ENCODE peak calls at places on chromosomes 3 and 15, in four cellular contexts. One of them, this sample, is unnamed.

GRCh38 chr15:89575656-89576416 is 567 bp downstream of the TICRR start:
- DNase-seq in GM12878: no peak
- DNase-seq in H1: peak; percentile 58
- DNase-seq in HepG2: no peak
- DNase-seq in this sample: no peak

GRCh38 chr3:135860761-135861160 is 104.8 kb upstream of the PPP2R3A start:
- DNase-seq in HepG2: no peak
- DNase-seq in GM12878: no peak
- DNase-seq in H1: no peak
- DNase-seq in this sample: no peak

GRCh38 chr3:37537914-37538691 is 323.6 kb upstream of the CTDSPL start:
- DNase-seq in HepG2: no peak
- DNase-seq in GM12878: no peak
- DNase-seq in H1: no peak
- DNase-seq in this sample: no peak

GRCh38 chr3:42900731-42901420 is 5.1 kb upstream of the ZNF662 start:
- DNase-seq in GM12878: no peak
- DNase-seq in HepG2: no peak
- DNase-seq in H1: no peak
- DNase-seq in this sample: no peak

GRCh38 chr15:98077186-98077585 is 116.7 kb downstream of the ARRDC4 start:
- DNase-seq in H1: no peak
- DNase-seq in HepG2: no peak
- DNase-seq in GM12878: no peak
- DNase-seq in this sample: no peak

GRCh38 chr3:172622916-172623700 is 87.8 kb downstream of the NCEH1 start:
- DNase-seq in H1: no peak
- DNase-seq in HepG2: no peak
- DNase-seq in GM12878: no peak
- DNase-seq in this sample: no peak

GRCh38 chr3:152323834-152324233 is 55.1 kb downstream of the MBNL1 start:
- DNase-seq in HepG2: no peak
- DNase-seq in H1: no peak
- DNase-seq in GM12878: peak; percentile 62
- DNase-seq in this sample: no peak

GRCh38 chr3:17194116-17194515 is 309.4 kb downstream of the PLCL2 start:
- DNase-seq in H1: no peak
- DNase-seq in GM12878: no peak
- DNase-seq in HepG2: no peak
- DNase-seq in this sample: no peak

DNA sequence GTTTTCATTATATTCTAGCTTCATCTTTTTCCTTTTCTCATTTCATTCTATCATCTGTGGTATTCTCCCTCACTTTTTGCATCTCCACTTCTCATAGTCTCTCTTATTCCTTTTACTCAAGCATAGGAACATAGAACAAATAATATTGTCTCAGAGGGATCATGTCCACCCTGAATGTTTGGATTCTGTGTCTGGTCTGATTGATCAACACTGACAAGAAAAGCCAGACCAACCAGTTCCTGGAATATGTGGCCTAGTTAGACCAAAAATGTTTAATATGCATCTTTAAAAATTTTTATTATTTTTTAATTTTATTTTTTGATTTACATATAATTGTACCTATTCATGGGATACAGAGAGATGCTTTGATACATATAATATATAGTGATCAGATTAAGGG is 212.0 kb upstream of the ALCAM start:
- DNase-seq in HepG2: no peak
- DNase-seq in H1: no peak
- DNase-seq in GM12878: no peak
- DNase-seq in this sample: no peak
- TF ChIP-seq SUZ12 in HepG2: no peak
- TF ChIP-seq SUZ12 in H1: no peak
- TF ChIP-seq SUZ12 in GM12878: no peak
- TF ChIP-seq SUZ12 in this sample: no peak

GRCh38 chr15:67096536-67097294 is 31.3 kb downstream of the SMAD3 start:
- DNase-seq in H1: no peak
- DNase-seq in GM12878: no peak
- DNase-seq in HepG2: no peak
- DNase-seq in this sample: no peak

GRCh38 chr15:67097893-67098740 is 32.7 kb downstream of the SMAD3 start:
- DNase-seq in HepG2: no peak
- DNase-seq in GM12878: no peak
- DNase-seq in H1: no peak
- DNase-seq in this sample: no peak

GRCh38 chr15:67100124-67100791 is 34.9 kb downstream of the SMAD3 start:
- DNase-seq in H1: no peak
- DNase-seq in GM12878: no peak
- DNase-seq in HepG2: no peak
- DNase-seq in this sample: no peak

GRCh38 chr15:67097424-67097823 is 32.0 kb downstream of the SMAD3 start:
- DNase-seq in H1: no peak
- DNase-seq in HepG2: no peak
- DNase-seq in GM12878: no peak
- DNase-seq in this sample: no peak

GRCh38 chr15:67098768-67099282 is 33.4 kb downstream of the SMAD3 start:
- DNase-seq in HepG2: peak; percentile 90
- DNase-seq in H1: no peak
- DNase-seq in GM12878: no peak
- DNase-seq in this sample: no peak
- H3K4me3 ChIP-seq in HepG2: no peak overlapping the region
- H3K4me3 ChIP-seq in H1: no peak overlapping the region
- H3K4me3 ChIP-seq in GM12878: no peak overlapping the region
- H3K4me3 ChIP-seq in this sample: no peak overlapping the region

GRCh38 chr3:117695321-117695720 is 985.7 kb downstream of the TUSC7 start:
- DNase-seq in H1: no peak
- DNase-seq in GM12878: no peak
- DNase-seq in HepG2: no peak
- DNase-seq in this sample: no peak

GRCh38 chr3:117696871-117697270 is 987.3 kb downstream of the TUSC7 start:
- DNase-seq in GM12878: no peak
- DNase-seq in H1: no peak
- DNase-seq in HepG2: no peak
- DNase-seq in this sample: no peak

GRCh38 chr3:117692416-117692995 is 982.9 kb downstream of the TUSC7 start:
- DNase-seq in GM12878: no peak
- DNase-seq in H1: no peak
- DNase-seq in HepG2: no peak
- DNase-seq in this sample: peak; percentile 47

GRCh38 chr3:117699058-117699457 is 989.5 kb downstream of the TUSC7 start:
- DNase-seq in HepG2: no peak
- DNase-seq in H1: no peak
- DNase-seq in GM12878: no peak
- DNase-seq in this sample: no peak

DNA sequence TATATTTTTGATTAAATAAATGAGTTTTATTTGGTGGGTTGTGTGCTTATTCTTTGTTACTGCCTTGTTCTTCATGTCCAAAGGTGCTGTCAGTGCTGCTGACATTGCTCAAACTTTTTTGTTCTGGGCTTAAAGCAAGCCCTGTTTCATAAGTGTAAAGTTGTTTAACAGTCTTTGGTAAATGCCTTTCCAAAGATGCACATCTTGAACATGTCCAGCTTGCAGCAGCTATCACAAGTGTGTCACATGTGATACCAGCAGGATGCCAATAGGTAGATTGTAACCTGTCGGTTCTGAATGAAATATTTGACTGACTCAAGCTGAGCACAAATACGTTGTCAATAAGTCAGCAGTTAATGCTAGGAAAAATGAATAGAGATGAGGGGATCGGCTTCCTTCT is 986.3 kb downstream of the TUSC7 start:
- DNase-seq in HepG2: no peak
- DNase-seq in H1: no peak
- DNase-seq in GM12878: no peak
- DNase-seq in this sample: no peak
- TF ChIP-seq ZNF274 in HepG2: no peak
- TF ChIP-seq ZNF274 in H1: no peak
- TF ChIP-seq ZNF274 in GM12878: no peak
- TF ChIP-seq ZNF274 in this sample: no peak

GRCh38 chr15:28127036-28127435 is 27.9 kb upstream of the OCA2 start:
- DNase-seq in HepG2: no peak
- DNase-seq in GM12878: no peak
- DNase-seq in H1: no peak
- DNase-seq in this sample: no peak

GRCh38 chr15:28130651-28131050 is 31.5 kb upstream of the OCA2 start:
- DNase-seq in HepG2: no peak
- DNase-seq in H1: no peak
- DNase-seq in GM12878: no peak
- DNase-seq in this sample: no peak

GRCh38 chr15:28129261-28129848 is 30.2 kb upstream of the OCA2 start:
- DNase-seq in HepG2: no peak
- DNase-seq in H1: no peak
- DNase-seq in GM12878: no peak
- DNase-seq in this sample: no peak

GRCh38 chr15:28125673-28126651 is 26.8 kb upstream of the OCA2 start:
- DNase-seq in HepG2: peak; percentile 37
- DNase-seq in GM12878: no peak
- DNase-seq in H1: no peak
- DNase-seq in this sample: peak; percentile 18

DNA sequence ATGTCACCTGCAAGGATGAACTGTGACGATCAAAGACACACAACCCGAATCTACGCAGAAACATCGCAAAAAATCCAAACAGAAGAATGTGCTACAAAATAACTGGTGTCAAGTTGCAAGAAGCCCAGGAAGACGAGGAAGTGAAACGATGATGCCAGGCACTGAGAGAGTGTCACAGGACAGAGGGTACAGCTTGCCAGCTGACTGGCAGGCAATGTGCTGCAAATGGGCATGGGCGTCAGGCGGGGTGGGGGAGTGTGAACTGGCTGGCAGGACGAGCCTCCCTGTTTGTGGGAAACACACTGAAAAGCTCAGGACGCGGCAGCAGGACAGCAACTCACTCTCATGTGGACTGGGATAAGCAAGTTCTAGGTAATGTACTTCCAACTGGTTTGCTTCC is 28.9 kb upstream of the OCA2 start:
- DNase-seq in H1: no peak
- DNase-seq in GM12878: no peak
- DNase-seq in HepG2: no peak
- DNase-seq in this sample: no peak
- TF ChIP-seq SUZ12 in H1: no peak
- TF ChIP-seq SUZ12 in GM12878: no peak
- TF ChIP-seq SUZ12 in HepG2: no peak
- TF ChIP-seq SUZ12 in this sample: no peak

GRCh38 chr3:197001106-197001971 is 28.3 kb downstream of the MELTF start:
- DNase-seq in GM12878: no peak
- DNase-seq in HepG2: no peak
- DNase-seq in H1: no peak
- DNase-seq in this sample: no peak
- H3K4me3 ChIP-seq in GM12878: peak overlapping the region; percentile 71
- H3K4me3 ChIP-seq in HepG2: no peak overlapping the region
- H3K4me3 ChIP-seq in H1: no peak overlapping the region
- H3K4me3 ChIP-seq in this sample: no peak overlapping the region

DNA sequence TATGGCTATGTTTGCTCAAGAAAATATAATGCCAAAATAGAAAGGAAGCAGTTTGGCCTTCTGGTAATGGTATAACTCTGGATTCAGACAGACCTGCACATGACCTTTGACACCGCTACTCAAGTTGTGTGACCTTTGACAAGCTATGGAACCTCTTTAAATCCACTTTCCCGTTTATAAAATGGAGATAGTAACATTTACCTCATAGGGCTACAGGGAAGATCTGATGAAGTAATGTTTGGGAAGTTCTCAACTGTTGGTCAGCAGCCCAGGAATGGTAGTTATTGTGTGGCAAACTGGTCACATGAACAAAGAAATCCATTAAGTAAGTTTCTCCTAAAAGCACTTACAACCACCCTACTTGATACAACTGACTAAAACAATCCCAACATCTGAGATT is 95.1 kb upstream of the PHLDB2 start:
- DNase-seq in GM12878: no peak
- DNase-seq in H1: no peak
- DNase-seq in HepG2: no peak
- DNase-seq in this sample: no peak
- TF ChIP-seq ZNF274 in GM12878: no peak
- TF ChIP-seq ZNF274 in H1: no peak
- TF ChIP-seq ZNF274 in HepG2: no peak
- TF ChIP-seq ZNF274 in this sample: no peak

DNA sequence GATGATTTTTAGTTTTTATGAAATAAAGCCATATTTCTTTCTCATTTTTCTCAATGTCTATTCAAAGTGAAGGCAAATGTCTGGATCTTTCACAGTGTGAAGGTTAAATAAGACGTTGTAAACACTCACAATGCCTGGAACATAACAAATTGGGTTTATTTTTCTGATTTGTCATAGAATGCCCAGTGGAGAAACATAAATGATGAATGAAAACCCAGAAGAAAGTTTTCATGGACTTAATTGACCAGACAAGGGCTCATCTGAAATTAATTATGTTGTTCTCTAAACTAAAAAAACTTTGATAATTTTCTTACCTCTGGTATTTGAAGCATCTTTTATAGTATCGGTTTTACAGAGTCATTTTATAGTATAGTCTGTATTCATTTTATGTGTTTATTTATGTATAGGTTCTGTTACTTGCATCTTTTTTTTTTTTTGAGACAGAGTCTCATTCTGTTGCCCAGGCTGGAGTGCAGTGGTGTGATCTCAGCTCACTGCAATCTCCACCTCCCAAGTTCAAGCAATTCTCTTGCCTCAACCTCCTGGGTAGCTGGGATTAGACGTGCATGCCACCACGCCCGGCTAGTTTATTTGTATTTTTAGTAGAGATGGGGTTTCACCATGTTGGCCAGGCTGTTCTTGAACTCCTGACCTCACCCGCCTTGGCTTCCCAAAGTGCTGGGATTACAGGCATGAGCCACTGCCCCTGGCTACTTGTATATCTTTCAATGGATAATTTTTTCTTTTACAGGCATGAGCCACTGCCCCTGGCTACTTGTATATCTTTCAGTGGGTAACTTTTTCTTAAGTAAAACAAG is 15.1 kb upstream of the BNIP2 start:
- DNase-seq in H1: no peak
- DNase-seq in HepG2: no peak
- DNase-seq in GM12878: no peak
- DNase-seq in this sample: no peak
- TF ChIP-seq SUZ12 in H1: no peak
- TF ChIP-seq SUZ12 in HepG2: no peak
- TF ChIP-seq SUZ12 in GM12878: no peak
- TF ChIP-seq SUZ12 in this sample: no peak

GRCh38 chr3:147513785-147514184 is 104.6 kb downstream of the ZIC1 start:
- DNase-seq in H1: no peak
- DNase-seq in HepG2: no peak
- DNase-seq in GM12878: no peak
- DNase-seq in this sample: peak; percentile 25
- H3K4me3 ChIP-seq in H1: no peak overlapping the region
- H3K4me3 ChIP-seq in HepG2: no peak overlapping the region
- H3K4me3 ChIP-seq in GM12878: no peak overlapping the region
- H3K4me3 ChIP-seq in this sample: no peak overlapping the region